ENCODE peak calls at places on chromosomes 13 and 19, in ten cellular contexts. R is GOT3; H is left lung; W is stimulated activated CD4-positive, alpha-beta T cell treated with anti-CD3 and anti-CD28 coated beads, Interleukin-4, amount 100 ng/mL, for 1 hour; Y is fibroblast of mammary gland; F is lower leg skin; P is adipocyte; A is mesenteric fat pad; D is iPS-NIHi11; V is cardiac fibroblast. X is an unnamed sample.

GRCh38 chr19:14472202-14472961 is 2.8 kb downstream of the PTGER1 start:
- DNase-seq in R (peak), H (no peak), W (peak), Y (peak), F (no peak), P (peak), A (no peak), D (peak), V (peak), X (peak)

GRCh38 chr13:34019870-34020269 is 201.9 kb downstream of the RFC3 start:
- DNase-seq in R (no peak), H (no peak), W (no peak), Y (peak), F (no peak), P (no peak), A (no peak), D (no peak), V (no peak), X (no peak)

GRCh38 chr13:27744861-27745260 is 47.4 kb upstream of the GSX1 start:
- DNase-seq in R (no peak), H (no peak), W (no peak), Y (no peak), F (no peak), P (no peak), A (no peak), D (peak), V (no peak), X (no peak)

GRCh38 chr13:98172570-98173405 is 4.3 kb downstream of the RNF113B start:
- DNase-seq in R (no peak), H (no peak), W (no peak), Y (peak), F (no peak), P (peak), A (no peak), D (no peak), V (peak), X (no peak)

GRCh38 chr19:54708781-54709180 is 15.5 kb upstream of the KIR3DL3 start:
- DNase-seq in R (no peak), H (no peak), W (no peak), Y (no peak), F (no peak), P (no peak), A (no peak), D (no peak), V (no peak), X (no peak)

GRCh38 chr19:3275068-3275582 is 50.7 kb downstream of the CELF5 start:
- DNase-seq in R (no peak), H (no peak), W (peak), Y (no peak), F (no peak), P (peak), A (no peak), D (peak), V (no peak), X (no peak)

GRCh38 chr13:54852831-54853230 is 1824.2 kb downstream of the OLFM4 start:
- DNase-seq in R (no peak), H (no peak), W (no peak), Y (no peak), F (no peak), P (no peak), A (no peak), D (no peak), V (no peak), X (no peak)

GRCh38 chr13:114135731-114136171 is 3.3 kb upstream of the RASA3 start:
- DNase-seq in R (no peak), H (no peak), W (no peak), Y (no peak), F (no peak), P (no peak), A (no peak), D (no peak), V (no peak), X (no peak)

GRCh38 chr13:98972059-98972458 is 5.8 kb downstream of the DOCK9 start:
- DNase-seq in R (no peak), H (no peak), W (no peak), Y (no peak), F (no peak), P (no peak), A (no peak), D (no peak), V (no peak), X (no peak)

GRCh38 chr13:23356368-23356767 is 77.1 kb downstream of the SACS start:
- DNase-seq in R (no peak), H (no peak), W (no peak), Y (no peak), F (no peak), P (no peak), A (no peak), D (no peak), V (no peak), X (no peak)

GRCh38 chr13:99484405-99484981 is 16.8 kb upstream of the TM9SF2 start:
- DNase-seq in R (no peak), H (no peak), W (no peak), Y (peak), F (no peak), P (peak), A (no peak), D (no peak), V (peak), X (peak)

GRCh38 chr13:111895896-111896821 is 170.8 kb upstream of the SOX1 start:
- DNase-seq in R (no peak), H (no peak), W (no peak), Y (no peak), F (no peak), P (no peak), A (peak), D (no peak), V (no peak), X (no peak)

GRCh38 chr13:27022571-27023311 is 148.9 kb downstream of the USP12 start:
- DNase-seq in R (no peak), H (no peak), W (no peak), Y (peak), F (no peak), P (peak), A (peak), D (no peak), V (peak), X (peak)

GRCh38 chr13:58991826-58992477 is 1171.8 kb downstream of the DIAPH3 start:
- DNase-seq in R (no peak), H (no peak), W (no peak), Y (no peak), F (no peak), P (no peak), A (no peak), D (no peak), V (no peak), X (no peak)

GRCh38 chr13:44487989-44488388 is 88.1 kb downstream of the TSC22D1 start:
- DNase-seq in R (no peak), H (no peak), W (no peak), Y (no peak), F (no peak), P (no peak), A (no peak), D (no peak), V (no peak), X (no peak)

GRCh38 chr13:97945342-97945741 is 8.1 kb upstream of the IPO5 start:
- DNase-seq in R (no peak), H (no peak), W (no peak), Y (no peak), F (no peak), P (peak), A (no peak), D (no peak), V (peak), X (no peak)

GRCh38 chr13:23871616-23872220 is 17.5 kb downstream of the MIPEP start:
- DNase-seq in R (no peak), H (no peak), W (no peak), Y (peak), F (no peak), P (peak), A (no peak), D (peak), V (peak), X (peak)

GRCh38 chr19:5466814-5467291 is 11.6 kb downstream of the ZNRF4 start:
- DNase-seq in R (no peak), H (no peak), W (no peak), Y (no peak), F (no peak), P (peak), A (no peak), D (no peak), V (no peak), X (no peak)

GRCh38 chr13:107254392-107254791 is 686.5 kb upstream of the ARGLU1 start:
- DNase-seq in R (no peak), H (no peak), W (no peak), Y (no peak), F (no peak), P (no peak), A (no peak), D (no peak), V (no peak), X (no peak)

GRCh38 chr19:4980838-4981680 is 12.1 kb downstream of the KDM4B start:
- DNase-seq in R (no peak), H (no peak), W (no peak), Y (no peak), F (no peak), P (no peak), A (no peak), D (peak), V (no peak), X (no peak)

GRCh38 chr13:98576215-98576945 is 527 bp downstream of the STK24 start:
- DNase-seq in R (no peak), H (peak), W (peak), Y (no peak), F (no peak), P (peak), A (no peak), D (peak), V (peak), X (peak)

GRCh38 chr13:110006304-110006703 is 219.9 kb upstream of the IRS2 start:
- DNase-seq in R (no peak), H (no peak), W (no peak), Y (peak), F (peak), P (no peak), A (no peak), D (no peak), V (peak), X (no peak)

GRCh38 chr19:5067666-5068065 is 98.8 kb downstream of the KDM4B start:
- DNase-seq in R (no peak), H (no peak), W (no peak), Y (no peak), F (no peak), P (no peak), A (no peak), D (no peak), V (no peak), X (no peak)

GRCh38 chr13:102273111-102273510 is 128.7 kb downstream of the FGF14 start:
- DNase-seq in R (no peak), H (no peak), W (no peak), Y (no peak), F (no peak), P (no peak), A (no peak), D (no peak), V (no peak), X (no peak)

GRCh38 chr19:8973501-8974091 is 36.6 kb downstream of the MUC16 start:
- DNase-seq in R (no peak), H (no peak), W (no peak), Y (no peak), F (no peak), P (peak), A (no peak), D (peak), V (peak), X (no peak)

GRCh38 chr13:26965976-26966375 is 205.4 kb upstream of the GPR12 start:
- DNase-seq in R (no peak), H (no peak), W (no peak), Y (peak), F (no peak), P (peak), A (no peak), D (no peak), V (peak), X (no peak)

GRCh38 chr13:23748591-23748990 is 140.6 kb downstream of the MIPEP start:
- DNase-seq in R (no peak), H (no peak), W (no peak), Y (no peak), F (no peak), P (no peak), A (no peak), D (peak), V (no peak), X (no peak)

GRCh38 chr19:485583-486236 is 10.6 kb upstream of the MADCAM1 start:
- DNase-seq in R (no peak), H (no peak), W (no peak), Y (peak), F (peak), P (peak), A (no peak), D (peak), V (peak), X (no peak)